ENCODE peak calls at places on chromosomes 3 and 15, in nine cellular contexts. G is EL; D is Karpas-422; J is fibroblast of pulmonary artery; C is progenitor cell of endocrine pancreas; O is occipital lobe; Z is CD8-positive, alpha-beta T cell; K is mesendoderm; L is foreskin fibroblast. Y is an unnamed sample.

GRCh38 chr3:17831366-17831765 is 88.9 kb upstream of the TBC1D5 start:
- DNase-seq in L (no peak), D (no peak), O (no peak), J (peak), K (no peak), G (no peak), Z (no peak), C (no peak), Y (no peak)

GRCh38 chr3:14142567-14143270 is 17.9 kb downstream of the TMEM43 start:
- DNase-seq in L (no peak), Z (peak), G (no peak), C (no peak), J (no peak), O (no peak), K (no peak), D (no peak), Y (peak)

GRCh38 chr3:105235785-105236184 is 130.9 kb upstream of the ALCAM start:
- DNase-seq in J (no peak), C (no peak), D (no peak), K (no peak), O (no peak), L (no peak), Z (no peak), G (no peak), Y (no peak)

GRCh38 chr15:20358066-20358780 is 183.4 kb downstream of the GOLGA6L6 start:
- DNase-seq in G (no peak), C (no peak), J (no peak), L (no peak), K (no peak), O (no peak), D (no peak), Z (no peak), Y (no peak)

GRCh38 chr15:69117431-69117841 is 43.0 kb upstream of the GLCE start:
- DNase-seq in C (no peak), Z (no peak), D (no peak), K (peak), J (no peak), O (no peak), G (no peak), L (no peak), Y (no peak)

GRCh38 chr3:127226946-127227842 is 34.3 kb downstream of the PRR23E start:
- DNase-seq in D (peak), J (no peak), O (no peak), Z (no peak), G (peak), C (no peak), K (peak), L (no peak), Y (no peak)

GRCh38 chr15:34239151-34239761 is 14.4 kb downstream of the EMC4 start:
- DNase-seq in Z (no peak), C (no peak), L (peak), O (no peak), D (no peak), K (peak), J (peak), G (peak), Y (no peak)

GRCh38 chr15:78909791-78910228 is 35.0 kb downstream of the CTSH start:
- DNase-seq in C (peak), G (peak), Z (no peak), J (peak), L (no peak), O (no peak), D (peak), K (peak), Y (no peak)

GRCh38 chr15:98866503-98866902 is 141.1 kb downstream of the PGPEP1L start:
- DNase-seq in G (peak), Z (no peak), L (no peak), C (no peak), J (peak), K (peak), D (no peak), O (no peak), Y (no peak)

GRCh38 chr3:141370065-141370533 is 1.8 kb downstream of the ZBTB38 start:
- DNase-seq in O (peak), C (no peak), L (peak), D (peak), Z (peak), J (peak), K (peak), G (peak), Y (peak)

Y was measured in activated T-helper 1 cell treated with Interleukin-2 at 50 U/mL for 16 hours.